ENCODE peak calls at places on chromosomes 12 and 14, in ten cellular contexts. V is M059J; I is choroid plexus epithelial cell; U is SK-MEL-5; F is Caki2; S is BE2C; Z is memory B cell; D is activated effector memory CD4-positive, alpha-beta T cell treated with Interleukin-2 at 50 U/mL for 16 hours; J is BJ; A is epithelial cell of esophagus. Y is an unnamed sample.

GRCh38 chr14:92471919-92472318 is 41.7 kb upstream of the RIN3 start:
- DNase-seq in J (no peak), V (peak), Z (no peak), S (no peak), I (peak), D (no peak), U (no peak), A (peak), F (peak), Y (no peak)

GRCh38 chr12:49947593-49948226 is 2.8 kb upstream of the AQP2 start:
- DNase-seq in V (no peak), S (no peak), U (no peak), F (no peak), D (no peak), I (no peak), Z (no peak), A (no peak), J (no peak), Y (no peak)

GRCh38 chr12:27319394-27319793 is 13.2 kb upstream of the BMAL2 start:
- DNase-seq in S (no peak), Z (no peak), I (peak), V (peak), A (peak), D (no peak), U (no peak), F (no peak), J (peak), Y (no peak)

GRCh38 chr14:49105512-49105911 is 480.7 kb downstream of the RPS29 start:
- DNase-seq in J (no peak), F (no peak), A (no peak), I (no peak), S (no peak), D (no peak), U (no peak), Z (no peak), V (no peak), Y (no peak)

GRCh38 chr14:22262881-22263280 is 326.1 kb downstream of the DAD1 start:
- DNase-seq in F (no peak), J (no peak), S (no peak), V (no peak), A (peak), Z (no peak), D (no peak), I (no peak), U (no peak), Y (no peak)

GRCh38 chr12:47721431-47721973 is 3.8 kb downstream of the ENDOU start:
- DNase-seq in A (no peak), V (no peak), F (no peak), D (no peak), Z (no peak), J (no peak), U (no peak), S (no peak), I (no peak), Y (peak)

GRCh38 chr12:117025481-117026151 is 73.6 kb downstream of the TESC start:
- DNase-seq in U (peak), D (peak), F (peak), V (peak), S (peak), A (peak), J (no peak), Z (peak), I (peak), Y (peak)

GRCh38 chr12:96766232-96766631 is 140.8 kb upstream of the NEDD1 start:
- DNase-seq in I (peak), S (no peak), Z (no peak), F (no peak), J (no peak), A (no peak), V (no peak), U (peak), D (no peak), Y (no peak)

GRCh38 chr12:101764393-101764792 is 25.1 kb upstream of the SYCP3 start:
- DNase-seq in J (no peak), D (no peak), U (no peak), A (peak), I (no peak), V (no peak), F (no peak), Z (no peak), S (no peak), Y (no peak)

GRCh38 chr12:22334696-22335290 is at the start of gene ST8SIA1:
- DNase-seq in V (peak), D (peak), A (peak), I (peak), S (peak), Z (no peak), U (peak), J (no peak), F (no peak), Y (no peak)

GRCh38 chr14:71478542-71478941 is 453.7 kb upstream of the RGS6 start:
- DNase-seq in J (no peak), S (no peak), Z (no peak), I (peak), V (peak), U (no peak), F (no peak), D (no peak), A (peak), Y (peak)

GRCh38 chr14:96267336-96267735 is 11.3 kb downstream of the BDKRB1 start:
- DNase-seq in D (no peak), U (peak), S (peak), Z (no peak), J (peak), A (peak), I (peak), F (no peak), V (peak), Y (no peak)

GRCh38 chr12:3313655-3314305 is 177.2 kb upstream of the PRMT8 start:
- DNase-seq in A (no peak), S (peak), U (peak), F (no peak), D (no peak), V (peak), J (no peak), Z (no peak), I (peak), Y (no peak)

GRCh38 chr12:112160611-112161010 is 35.3 kb downstream of the TRAFD1 start:
- DNase-seq in I (no peak), Z (no peak), U (no peak), F (no peak), A (no peak), D (no peak), S (no peak), V (no peak), J (no peak), Y (no peak)

GRCh38 chr14:65565948-65566347 is 153.4 kb downstream of the FUT8 start:
- DNase-seq in U (peak), J (no peak), A (no peak), F (peak), S (no peak), D (no peak), V (peak), I (no peak), Z (no peak), Y (no peak)

GRCh38 chr12:77382096-77382742 is 316.9 kb upstream of the E2F7 start:
- DNase-seq in D (no peak), Z (no peak), A (peak), S (no peak), I (peak), U (no peak), J (no peak), V (no peak), F (no peak), Y (peak)

GRCh38 chr12:124433147-124433874 is 134.1 kb downstream of the NCOR2 start:
- DNase-seq in V (no peak), J (no peak), S (peak), A (no peak), Z (no peak), D (no peak), U (no peak), F (no peak), I (no peak), Y (no peak)

GRCh38 chr14:32044454-32044853 is 32.6 kb upstream of the ARHGAP5 start:
- DNase-seq in V (no peak), S (no peak), F (no peak), A (no peak), I (no peak), Z (no peak), D (no peak), U (no peak), J (no peak), Y (no peak)

GRCh38 chr12:31647106-31647505 is 12.4 kb upstream of the ETFBKMT start:
- DNase-seq in V (peak), J (peak), I (no peak), A (peak), Z (no peak), F (peak), S (peak), U (no peak), D (no peak), Y (peak)

GRCh38 chr12:109186993-109187653 is 70.7 kb downstream of the ACACB start:
- DNase-seq in A (no peak), D (no peak), I (no peak), U (no peak), J (no peak), S (no peak), V (no peak), F (no peak), Z (no peak), Y (no peak)

GRCh38 chr14:97010491-97011160 is 213.4 kb downstream of the VRK1 start:
- DNase-seq in A (no peak), U (peak), D (no peak), Z (no peak), J (no peak), F (no peak), I (no peak), V (no peak), S (no peak), Y (no peak)

GRCh38 chr12:80567391-80567790 is 123.4 kb downstream of the PTPRQ start:
- DNase-seq in S (no peak), J (no peak), Z (no peak), I (peak), A (peak), V (no peak), U (no peak), D (no peak), F (no peak), Y (peak)

GRCh38 chr12:9941838-9942237 is 9.7 kb upstream of the CLEC2A start:
- DNase-seq in Z (no peak), S (no peak), D (no peak), A (no peak), F (no peak), V (no peak), I (no peak), J (no peak), U (no peak), Y (no peak)

GRCh38 chr12:104506691-104507401 is 50.1 kb downstream of the CHST11 start:
- DNase-seq in U (no peak), A (no peak), J (no peak), F (no peak), I (no peak), S (no peak), V (no peak), Z (no peak), D (no peak), Y (no peak)

GRCh38 chr12:109458771-109459208 is 18.3 kb downstream of the KCTD10 start:
- DNase-seq in D (no peak), F (no peak), Z (no peak), U (no peak), S (no peak), A (no peak), J (no peak), I (peak), V (peak), Y (no peak)

GRCh38 chr14:34340226-34340625 is 121.8 kb downstream of the SPTSSA start:
- DNase-seq in S (no peak), V (peak), I (peak), A (peak), D (no peak), U (peak), Z (no peak), J (no peak), F (no peak), Y (peak)

Y was measured in MV-4-11.